ENCODE peak calls at places on chromosomes 3 and 15, in four cellular contexts. J is mesendoderm, T is astrocyte, L is GM23248. E is an unnamed sample.

GRCh38 chr15:101091080-101092017 is 160.5 kb downstream of the CHSY1 start:
- DNase-seq in J (no peak), T (peak; percentile 79), L (peak; percentile 79), E (peak; percentile 85)

GRCh38 chr3:117355566-117355965 is 646.0 kb downstream of the TUSC7 start:
- DNase-seq in J (peak; percentile 69), T (no peak), L (peak; percentile 47), E (peak; percentile 1)

GRCh38 chr15:81049835-81050234 is 49.1 kb downstream of the TLNRD1 start:
- DNase-seq in J (no peak), T (no peak), L (no peak), E (no peak)

GRCh38 chr3:87320748-87321634 is 44.6 kb upstream of the POU1F1 start:
- DNase-seq in J (no peak), T (no peak), L (no peak), E (no peak)

GRCh38 chr3:188211476-188211875 is 57.5 kb downstream of the LPP start:
- DNase-seq in J (no peak), T (peak; percentile 45), L (peak; percentile 47), E (no peak)

GRCh38 chr3:107431048-107431297 is 53.7 kb downstream of the CCDC54 start:
- DNase-seq in J (no peak), T (no peak), L (no peak), E (no peak)

GRCh38 chr3:159091936-159092335 is 290.1 kb downstream of the MFSD1 start:
- DNase-seq in J (no peak), T (no peak), L (no peak), E (no peak)

GRCh38 chr15:69357773-69358765 is 56.1 kb upstream of the KIF23 start:
- DNase-seq in J (peak; percentile 37), T (peak; percentile 63), L (peak; percentile 32), E (peak; percentile 67)

GRCh38 chr15:85649372-85649771 is 145.4 kb downstream of the KLHL25 start:
- DNase-seq in J (peak; percentile 67), T (peak; percentile 74), L (peak; percentile 93), E (peak; percentile 79)

GRCh38 chr3:176663819-176664218 is 533.5 kb downstream of the TBL1XR1 start:
- DNase-seq in J (peak; percentile 63), T (peak; percentile 70), L (peak; percentile 82), E (peak; percentile 76)

GRCh38 chr3:53799338-53799865 is 46.8 kb downstream of the CHDH start:
- DNase-seq in J (no peak), T (no peak), L (peak; percentile 38), E (peak; percentile 44)

GRCh38 chr3:127831723-127832172 is 9.4 kb upstream of the MGLL start:
- DNase-seq in J (peak; percentile 50), T (no peak), L (peak; percentile 69), E (peak; percentile 70)

GRCh38 chr3:1727242-1727641 is 371.4 kb upstream of the CNTN4 start:
- DNase-seq in J (no peak), T (no peak), L (no peak), E (no peak)

GRCh38 chr15:94930945-94931344 is 699.6 kb downstream of the MCTP2 start:
- DNase-seq in J (no peak), T (no peak), L (no peak), E (no peak)

GRCh38 chr3:108662141-108662738 is 72.7 kb downstream of the DZIP3 start:
- DNase-seq in J (peak; percentile 49), T (peak; percentile 55), L (peak; percentile 86), E (peak; percentile 91)

GRCh38 chr3:125683067-125683844 is 88.0 kb upstream of the OSBPL11 start:
- DNase-seq in J (peak; percentile 11), T (no peak), L (no peak), E (no peak)

GRCh38 chr15:59976480-59976879 is 27.6 kb upstream of the FOXB1 start:
- DNase-seq in J (no peak), T (no peak), L (no peak), E (no peak)

GRCh38 chr3:156317457-156317856 is 197.1 kb downstream of the KCNAB1 start:
- DNase-seq in J (peak; percentile 74), T (peak; percentile 75), L (peak; percentile 68), E (peak; percentile 27)

GRCh38 chr3:60609446-60609845 is 641.8 kb downstream of the FHIT start:
- DNase-seq in J (peak; percentile 27), T (peak; percentile 55), L (peak; percentile 14), E (no peak)

GRCh38 chr3:8822141-8822540 is 52.7 kb upstream of the OXTR start:
- DNase-seq in J (no peak), T (peak; percentile 55), L (peak; percentile 59), E (peak; percentile 68)

GRCh38 chr3:169813757-169814517 is 1.2 kb upstream of the LRRC34 start:
- DNase-seq in J (peak; percentile 80), T (no peak), L (peak; percentile 60), E (no peak)

GRCh38 chr3:190188197-190188596 is 67.5 kb upstream of the P3H2 start:
- DNase-seq in J (no peak), T (no peak), L (no peak), E (no peak)

GRCh38 chr3:142595951-142596725 is at the start of gene PLS1:
- DNase-seq in J (peak; percentile 92), T (peak; percentile 69), L (peak; percentile 82), E (peak; percentile 75)

GRCh38 chr15:101035611-101036010 is 116.5 kb downstream of the LRRK1 start:
- DNase-seq in J (no peak), T (no peak), L (no peak), E (no peak)

GRCh38 chr3:168865022-168865551 is 769.4 kb upstream of the GOLIM4 start:
- DNase-seq in J (peak; percentile 28), T (no peak), L (peak; percentile 51), E (peak; percentile 67)

GRCh38 chr15:96746621-96747155 is 416.2 kb downstream of the NR2F2 start:
- DNase-seq in J (no peak), T (no peak), L (no peak), E (no peak)

DNA sequence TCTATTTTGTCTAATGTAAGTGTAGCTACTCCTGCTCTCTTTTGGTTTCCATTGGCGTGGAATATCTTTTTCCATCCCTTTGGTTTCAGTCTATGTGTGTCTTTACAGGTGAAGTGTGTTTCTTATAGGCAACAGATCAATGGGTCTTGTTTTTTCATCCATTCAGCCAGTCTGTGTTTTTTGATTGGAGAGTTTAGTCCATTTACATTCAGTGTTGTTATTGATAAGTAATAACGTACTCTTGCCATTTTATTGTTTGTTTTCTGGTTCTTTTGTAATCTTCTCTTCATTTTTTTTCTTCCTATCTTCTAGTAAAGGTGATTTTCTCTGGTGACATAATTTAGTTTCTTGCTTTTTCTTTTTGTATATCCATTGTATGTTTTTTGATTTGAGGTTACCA is 97.1 kb downstream of the GLDN start:
- DNase-seq in J (no peak), T (no peak), L (no peak), E (no peak)
- H3K4me2 ChIP-seq in J (no peak overlapping the region), T (no peak overlapping the region), L (no peak overlapping the region), E (no peak overlapping the region)

GRCh38 chr3:149587383-149587782 is 70.4 kb downstream of the WWTR1 start:
- DNase-seq in J (no peak), T (no peak), L (no peak), E (no peak)

GRCh38 chr3:149586871-149587270 is 71.0 kb downstream of the WWTR1 start:
- DNase-seq in J (no peak), T (peak; percentile 81), L (peak; percentile 67), E (peak; percentile 84)

GRCh38 chr3:149588909-149589308 is 68.9 kb downstream of the WWTR1 start:
- DNase-seq in J (no peak), T (no peak), L (no peak), E (no peak)

GRCh38 chr3:149590691-149591441 is 67.0 kb downstream of the WWTR1 start:
- DNase-seq in J (peak; percentile 46), T (no peak), L (no peak), E (no peak)

DNA sequence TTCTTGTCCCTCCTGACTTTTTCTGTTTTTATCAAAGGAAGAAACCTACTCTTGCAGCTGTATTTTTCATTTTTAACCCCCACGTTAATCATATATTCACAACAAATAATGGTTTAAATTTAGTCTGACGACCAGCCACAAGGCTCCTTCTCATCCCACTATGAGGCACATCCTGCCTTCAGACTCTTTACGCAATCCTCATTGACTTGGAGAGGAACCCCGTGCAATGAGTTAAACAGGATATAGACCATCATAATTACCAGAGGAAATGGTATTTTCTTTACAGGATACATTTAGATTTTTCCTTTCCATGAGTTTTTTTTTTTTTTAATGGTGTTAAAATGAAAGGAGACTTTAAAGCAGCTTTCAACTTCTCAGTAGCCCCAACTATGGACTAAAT is 68.5 kb downstream of the WWTR1 start:
- DNase-seq in J (no peak), T (peak; percentile 84), L (peak; percentile 91), E (peak; percentile 87)
- H3K4me2 ChIP-seq in J (no peak overlapping the region), T (peak overlapping the region; percentile 33), L (peak overlapping the region; percentile 50), E (peak overlapping the region; percentile 62)

GRCh38 chr15:63191895-63192603 is 2.6 kb downstream of the RAB8B start:
- DNase-seq in J (no peak), T (no peak), L (no peak), E (no peak)

GRCh38 chr15:63189955-63190691 is 717 bp downstream of the RAB8B start:
- DNase-seq in J (peak; percentile 37), T (no peak), L (peak; percentile 49), E (no peak)

GRCh38 chr15:63194291-63194681 is 4.9 kb downstream of the RAB8B start:
- DNase-seq in J (no peak), T (no peak), L (no peak), E (no peak)

GRCh38 chr15:63190993-63191392 is 1.6 kb downstream of the RAB8B start:
- DNase-seq in J (no peak), T (no peak), L (no peak), E (peak; percentile 54)

DNA sequence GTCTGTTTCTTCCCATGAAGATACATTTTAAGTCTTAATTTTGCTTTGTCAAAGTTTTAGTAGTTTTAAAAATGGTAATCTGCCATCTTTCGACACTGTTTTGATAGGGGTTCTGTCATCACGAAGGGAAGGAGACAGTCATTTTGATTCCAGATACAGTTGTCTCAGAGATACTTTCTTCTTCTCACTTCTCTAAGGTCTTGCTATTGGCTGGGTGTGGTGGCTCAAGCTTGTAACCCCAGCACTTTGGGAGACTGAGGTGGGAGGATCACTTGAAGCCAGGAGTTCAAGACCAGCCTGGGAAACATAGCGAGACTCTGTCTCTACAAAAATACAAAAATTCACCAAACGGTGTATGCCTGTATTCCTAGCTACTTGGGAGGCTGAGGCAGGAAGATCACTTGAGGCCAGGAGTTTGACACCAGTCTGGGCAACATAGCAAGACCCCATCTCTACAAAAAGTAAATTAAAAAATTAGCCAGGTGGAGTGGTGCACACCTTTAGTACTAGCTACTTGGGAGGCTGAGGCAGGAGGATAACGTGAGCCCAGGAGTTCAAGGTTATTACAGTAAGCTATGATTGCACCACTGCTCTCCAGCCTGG is 3.3 kb downstream of the RAB8B start:
- DNase-seq in J (no peak), T (no peak), L (no peak), E (no peak)
- H3K4me2 ChIP-seq in J (no peak overlapping the region), T (no peak overlapping the region), L (no peak overlapping the region), E (peak overlapping the region; percentile 6)

DNA sequence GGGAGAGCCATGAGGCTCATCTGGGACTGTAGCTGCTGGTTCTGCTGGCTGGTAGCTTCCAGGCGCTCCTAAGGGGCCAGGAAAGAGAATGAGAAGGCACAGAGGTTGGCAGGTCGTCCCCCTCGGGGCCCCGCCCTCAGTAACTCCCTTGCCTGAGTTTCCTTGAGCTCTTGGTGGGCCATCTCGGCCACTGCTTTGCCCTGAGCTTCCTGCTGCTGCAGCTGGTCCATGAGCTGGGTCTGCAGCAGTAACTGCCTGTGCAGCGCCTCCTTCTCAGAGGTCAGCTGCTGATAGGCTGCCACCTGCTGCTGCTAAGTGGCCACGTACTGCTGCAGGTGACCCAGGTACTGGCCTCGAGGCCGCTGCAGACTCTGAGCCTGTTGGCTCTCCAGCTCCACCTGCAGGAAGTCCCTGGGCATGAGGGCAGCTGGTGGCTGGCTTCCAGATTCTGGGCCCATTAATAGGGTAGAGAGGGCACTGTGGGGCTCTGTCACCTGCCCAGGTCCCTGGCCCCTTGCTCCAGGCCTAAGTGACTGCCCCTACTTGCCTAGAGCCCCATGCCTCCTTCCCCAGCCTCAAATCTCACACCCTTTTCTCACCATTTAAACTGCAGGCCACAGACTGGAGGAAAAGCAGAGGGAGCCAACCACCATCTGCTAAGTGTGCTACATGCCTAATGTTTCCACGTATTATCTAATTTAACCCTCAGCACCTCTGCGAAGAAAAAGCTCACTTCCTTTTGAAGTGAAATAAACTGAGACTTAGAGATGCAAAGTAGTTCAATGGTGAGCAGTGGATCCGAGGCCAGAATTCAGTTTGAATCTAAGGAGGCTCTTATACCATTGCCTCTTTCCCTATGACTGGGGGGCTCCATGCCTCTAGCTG is 10.8 kb upstream of the VPS33B start:
- DNase-seq in J (peak; percentile 91), T (no peak), L (peak; percentile 61), E (peak; percentile 10)
- H3K4me2 ChIP-seq in J (no peak overlapping the region), T (no peak overlapping the region), L (no peak overlapping the region), E (no peak overlapping the region)